ENCODE peak calls at places on chromosomes 4 and X, in four cellular contexts. R, K, V and J are unnamed samples.

GRCh38 chr4:3775576-3775975 is 9.4 kb downstream of the ADRA2C start:
- DNase-seq in R (no peak), V (no peak), K (no peak), J (no peak)

GRCh38 chr4:137370206-137370633 is 162.1 kb downstream of the PCDH18 start:
- DNase-seq in V (no peak), R (no peak), K (no peak), J (no peak)

GRCh38 chr4:40763228-40763716 is 13.5 kb downstream of the NSUN7 start:
- DNase-seq in K (no peak), R (peak), V (no peak), J (no peak)

GRCh38 chr4:122777846-122778501 is 45.5 kb downstream of the BBS12 start:
- DNase-seq in R (peak), V (no peak), K (no peak), J (no peak)

GRCh38 chr4:76562851-76563803 is 128.1 kb downstream of the SHROOM3 start:
- DNase-seq in K (no peak), V (no peak), R (no peak), J (no peak)

GRCh38 chr4:51825341-51825740 is 17.6 kb upstream of the DCUN1D4 start:
- DNase-seq in K (no peak), V (no peak), R (no peak), J (no peak)

GRCh38 chrX:130117166-130117565 is 6.9 kb upstream of the ELF4 start:
- DNase-seq in V (no peak), K (no peak), R (no peak), J (no peak)

GRCh38 chr4:88158360-88159136 is at the start of gene ABCG2:
- DNase-seq in K (no peak), V (peak), R (peak), J (peak)

GRCh38 chr4:144645621-144646522 is at the start of gene HHIP:
- DNase-seq in R (peak), V (peak), K (peak), J (peak)

GRCh38 chrX:150581093-150581775 is 12.8 kb downstream of the MTM1 start:
- DNase-seq in K (no peak), V (no peak), R (peak), J (no peak)

GRCh38 chr4:73193659-73194058 is 64.9 kb downstream of the ANKRD17 start:
- DNase-seq in K (no peak), R (no peak), V (no peak), J (no peak)

GRCh38 chr4:154719087-154719486 is 24.7 kb upstream of the LRAT start:
- DNase-seq in R (no peak), V (no peak), K (no peak), J (no peak)

GRCh38 chrX:130179579-130180215 is 7.9 kb downstream of the RAB33A start:
- DNase-seq in K (no peak), R (peak), V (no peak), J (no peak)

GRCh38 chr4:48428926-48429325 is 54.2 kb upstream of the SLC10A4 start:
- DNase-seq in R (no peak), K (no peak), V (no peak), J (no peak)

GRCh38 chr4:71732066-71732465 is 51.8 kb downstream of the GC start:
- DNase-seq in V (no peak), R (no peak), K (no peak), J (no peak)

GRCh38 chr4:122617597-122618593 is 3.0 kb downstream of the IL21 start:
- DNase-seq in V (no peak), K (no peak), R (no peak), J (no peak)

GRCh38 chr4:156783963-156784362 is 187.6 kb downstream of the PDGFC start:
- DNase-seq in V (no peak), K (no peak), R (no peak), J (no peak)

GRCh38 chrX:115690554-115691216 is 129.7 kb downstream of the PLS3 start:
- DNase-seq in V (peak), R (peak), K (peak), J (peak)

GRCh38 chrX:101416691-101417090 is 8.7 kb downstream of the HNRNPH2 start:
- DNase-seq in V (no peak), K (no peak), R (peak), J (no peak)

GRCh38 chr4:65653740-65654361 is 16.4 kb downstream of the EPHA5 start:
- DNase-seq in K (no peak), V (no peak), R (no peak), J (no peak)

GRCh38 chrX:134374910-134375309 is 85.1 kb upstream of the HPRT1 start:
- DNase-seq in R (peak), K (no peak), V (no peak), J (no peak)

GRCh38 chr4:114081783-114082182 is 102.3 kb upstream of the ARSJ start:
- DNase-seq in K (no peak), R (no peak), V (no peak), J (no peak)

GRCh38 chrX:40174594-40175415 is 77.0 kb upstream of the BCOR start:
- DNase-seq in R (peak), K (peak), V (no peak), J (peak)

GRCh38 chr4:151555151-151555945 is 146.4 kb downstream of the FHIP1A start:
- DNase-seq in K (no peak), R (no peak), V (no peak), J (no peak)

GRCh38 chrX:19046343-19047215 is 62.7 kb upstream of the PHKA2 start:
- DNase-seq in V (no peak), K (no peak), R (peak), J (no peak)

GRCh38 chr4:41160856-41161255 is 53.5 kb downstream of the APBB2 start:
- DNase-seq in K (no peak), R (peak), V (no peak), J (no peak)

GRCh38 chrX:15988661-15989603 is 134.3 kb upstream of the AP1S2 start:
- DNase-seq in R (peak), K (no peak), V (no peak), J (no peak)

GRCh38 chrX:115023139-115023538 is 5.7 kb upstream of the IL13RA2 start:
- DNase-seq in R (peak), V (no peak), K (no peak), J (no peak)

GRCh38 chrX:142156567-142156966 is 48.5 kb downstream of the MAGEC2 start:
- DNase-seq in K (no peak), R (no peak), V (no peak), J (no peak)

GRCh38 chr4:46329118-46329976 is 60.6 kb downstream of the GABRA2 start:
- DNase-seq in R (peak), K (peak), V (no peak), J (peak)

GRCh38 chr4:184383497-184384055 is 90.8 kb downstream of the IRF2 start:
- DNase-seq in K (peak), R (peak), V (no peak), J (peak)

GRCh38 chr4:83171640-83172039 is 57.1 kb upstream of the PLAC8 start:
- DNase-seq in R (no peak), K (no peak), V (no peak), J (no peak)

GRCh38 chr4:61468091-61468720 is 268.1 kb downstream of the ADGRL3 start:
- DNase-seq in R (peak), V (no peak), K (no peak), J (no peak)

GRCh38 chr4:8364141-8364540 is 76.4 kb downstream of the ACOX3 start:
- DNase-seq in K (no peak), V (no peak), R (no peak), J (no peak)

GRCh38 chr4:151808120-151808529 is 47.3 kb upstream of the GATB start:
- DNase-seq in K (no peak), R (peak), V (no peak), J (no peak)

GRCh38 chr4:139975830-139976272 is 178.1 kb downstream of the MAML3 start:
- DNase-seq in V (no peak), R (peak), K (no peak), J (no peak)

GRCh38 chr4:86380176-86380724 is 20.4 kb upstream of the MAPK10 start:
- DNase-seq in R (no peak), K (no peak), V (no peak), J (no peak)

GRCh38 chrX:11464360-11464759 is 171.1 kb downstream of the AMELX start:
- DNase-seq in K (no peak), R (no peak), V (no peak), J (no peak)